ENCODE peak calls at places on chromosomes 4 and X, in eight cellular contexts. K is HFF-Myc, R is brain microvascular endothelial cell, W is heart left ventricle, N is Panc1, C is MM.1S, U is tibial nerve, L is mucosa of descending colon. B is an unnamed sample.

GRCh38 chrX:52979993-52980392 is 21.7 kb upstream of the FAM156A start:
- DNase-seq in K (no peak), R (no peak), W (no peak), N (no peak), C (no peak), U (no peak), L (no peak), B (no peak)

GRCh38 chr4:147481577-147482109 is 746 bp downstream of the EDNRA start:
- DNase-seq in K (no peak), R (no peak), W (no peak), N (no peak), C (no peak), U (no peak), L (no peak), B (no peak)

GRCh38 chr4:80015407-80016189 is 57.4 kb downstream of the ANTXR2 start:
- DNase-seq in K (no peak), R (no peak), W (no peak), N (no peak), C (no peak), U (no peak), L (no peak), B (no peak)

GRCh38 chrX:84186603-84187358 is 1.2 kb downstream of the RPS6KA6 start:
- DNase-seq in K (no peak), R (no peak), W (no peak), N (no peak), C (peak), U (no peak), L (peak), B (no peak)

GRCh38 chrX:40644821-40645358 is 2.5 kb downstream of the CXorf38 start:
- DNase-seq in K (peak), R (peak), W (no peak), N (no peak), C (peak), U (peak), L (peak), B (no peak)

GRCh38 chrX:12441376-12442128 is 303.3 kb downstream of the FRMPD4 start:
- DNase-seq in K (peak), R (peak), W (no peak), N (no peak), C (no peak), U (no peak), L (no peak), B (no peak)

GRCh38 chr4:68368566-68369473 is 18.9 kb upstream of the YTHDC1 start:
- DNase-seq in K (no peak), R (peak), W (no peak), N (no peak), C (no peak), U (no peak), L (no peak), B (no peak)

GRCh38 chrX:31500920-31501319 is 429.1 kb upstream of the FTHL17 start:
- DNase-seq in K (no peak), R (peak), W (no peak), N (no peak), C (peak), U (no peak), L (no peak), B (no peak)

GRCh38 chrX:133418588-133418987 is 3.3 kb upstream of the GPC4 start:
- DNase-seq in K (no peak), R (no peak), W (no peak), N (no peak), C (no peak), U (no peak), L (no peak), B (no peak)

GRCh38 chr4:151957163-151957562 is 196.4 kb upstream of the GATB start:
- DNase-seq in K (no peak), R (peak), W (no peak), N (no peak), C (no peak), U (no peak), L (no peak), B (no peak)

GRCh38 chrX:2370436-2370835 is 130.3 kb downstream of the DHRSX start:
- DNase-seq in K (no peak), R (no peak), W (no peak), N (no peak), C (no peak), U (no peak), L (no peak), B (no peak)

GRCh38 chrX:40845331-40845911 is 110.1 kb upstream of the MED14 start:
- DNase-seq in K (peak), R (peak), W (no peak), N (no peak), C (no peak), U (no peak), L (no peak), B (no peak)

GRCh38 chrX:13721819-13722527 is 12.4 kb downstream of the TRAPPC2 start:
- DNase-seq in K (no peak), R (peak), W (no peak), N (no peak), C (no peak), U (no peak), L (no peak), B (peak)

GRCh38 chr4:33941854-33942253 is 2302.5 kb downstream of the ARAP2 start:
- DNase-seq in K (no peak), R (no peak), W (no peak), N (no peak), C (no peak), U (no peak), L (no peak), B (no peak)

GRCh38 chrX:93319604-93320003 is 353.8 kb downstream of the NAP1L3 start:
- DNase-seq in K (no peak), R (no peak), W (no peak), N (no peak), C (no peak), U (no peak), L (no peak), B (no peak)

GRCh38 chr4:47705326-47705981 is 132.4 kb downstream of the CORIN start:
- DNase-seq in K (no peak), R (no peak), W (no peak), N (no peak), C (peak), U (no peak), L (no peak), B (no peak)

GRCh38 chrX:129496625-129497024 is 26.7 kb downstream of the SMARCA1 start:
- DNase-seq in K (no peak), R (no peak), W (no peak), N (no peak), C (no peak), U (no peak), L (no peak), B (no peak)

GRCh38 chr4:158065176-158065575 is 107.6 kb downstream of the GASK1B start:
- DNase-seq in K (no peak), R (no peak), W (no peak), N (no peak), C (no peak), U (no peak), L (no peak), B (no peak)

GRCh38 chr4:58191086-58191485 is 1080.9 kb upstream of the IGFBP7 start:
- DNase-seq in K (no peak), R (no peak), W (no peak), N (no peak), C (no peak), U (no peak), L (no peak), B (no peak)

GRCh38 chr4:110059556-110060191 is 138.7 kb downstream of the ELOVL6 start:
- DNase-seq in K (peak), R (no peak), W (no peak), N (no peak), C (peak), U (no peak), L (no peak), B (peak)

GRCh38 chr4:40432504-40432903 is 97.4 kb downstream of the CHRNA9 start:
- DNase-seq in K (no peak), R (no peak), W (no peak), N (no peak), C (no peak), U (no peak), L (no peak), B (no peak)

GRCh38 chrX:30652527-30653414 is 452 bp upstream of the GK start:
- DNase-seq in K (no peak), R (peak), W (peak), N (no peak), C (peak), U (peak), L (peak), B (peak)

GRCh38 chrX:150502979-150503897 is 65.2 kb upstream of the MTM1 start:
- DNase-seq in K (no peak), R (no peak), W (no peak), N (no peak), C (no peak), U (no peak), L (no peak), B (no peak)

GRCh38 chr4:81565137-81565870 is 93.6 kb upstream of the RASGEF1B start:
- DNase-seq in K (no peak), R (peak), W (peak), N (no peak), C (no peak), U (peak), L (peak), B (no peak)

GRCh38 chr4:86582453-86582852 is 11.7 kb upstream of the PTPN13 start:
- DNase-seq in K (no peak), R (no peak), W (no peak), N (no peak), C (no peak), U (no peak), L (no peak), B (peak)

GRCh38 chrX:119512145-119512800 is 44.0 kb downstream of the SLC25A5 start:
- DNase-seq in K (peak), R (peak), W (no peak), N (peak), C (peak), U (no peak), L (peak), B (no peak)
- TF ChIP-seq CTCF in K (peak), R (peak), W (peak), N (peak), C (peak), U (peak), L (no peak), B (peak)

GRCh38 chrX:37349131-37350033 is at the start of gene PRRG1:
- DNase-seq in K (no peak), R (peak), W (peak), N (peak), C (peak), U (peak), L (peak), B (peak)

GRCh38 chrX:37347420-37347819 is 1.7 kb upstream of the PRRG1 start:
- DNase-seq in K (no peak), R (peak), W (no peak), N (no peak), C (no peak), U (no peak), L (no peak), B (no peak)

GRCh38 chrX:37353646-37354045 is 4.5 kb downstream of the PRRG1 start:
- DNase-seq in K (no peak), R (no peak), W (no peak), N (no peak), C (no peak), U (no peak), L (no peak), B (no peak)

GRCh38 chrX:37350034-37350365 is 836 bp downstream of the PRRG1 start:
- DNase-seq in K (no peak), R (no peak), W (no peak), N (no peak), C (no peak), U (no peak), L (no peak), B (no peak)

DNA sequence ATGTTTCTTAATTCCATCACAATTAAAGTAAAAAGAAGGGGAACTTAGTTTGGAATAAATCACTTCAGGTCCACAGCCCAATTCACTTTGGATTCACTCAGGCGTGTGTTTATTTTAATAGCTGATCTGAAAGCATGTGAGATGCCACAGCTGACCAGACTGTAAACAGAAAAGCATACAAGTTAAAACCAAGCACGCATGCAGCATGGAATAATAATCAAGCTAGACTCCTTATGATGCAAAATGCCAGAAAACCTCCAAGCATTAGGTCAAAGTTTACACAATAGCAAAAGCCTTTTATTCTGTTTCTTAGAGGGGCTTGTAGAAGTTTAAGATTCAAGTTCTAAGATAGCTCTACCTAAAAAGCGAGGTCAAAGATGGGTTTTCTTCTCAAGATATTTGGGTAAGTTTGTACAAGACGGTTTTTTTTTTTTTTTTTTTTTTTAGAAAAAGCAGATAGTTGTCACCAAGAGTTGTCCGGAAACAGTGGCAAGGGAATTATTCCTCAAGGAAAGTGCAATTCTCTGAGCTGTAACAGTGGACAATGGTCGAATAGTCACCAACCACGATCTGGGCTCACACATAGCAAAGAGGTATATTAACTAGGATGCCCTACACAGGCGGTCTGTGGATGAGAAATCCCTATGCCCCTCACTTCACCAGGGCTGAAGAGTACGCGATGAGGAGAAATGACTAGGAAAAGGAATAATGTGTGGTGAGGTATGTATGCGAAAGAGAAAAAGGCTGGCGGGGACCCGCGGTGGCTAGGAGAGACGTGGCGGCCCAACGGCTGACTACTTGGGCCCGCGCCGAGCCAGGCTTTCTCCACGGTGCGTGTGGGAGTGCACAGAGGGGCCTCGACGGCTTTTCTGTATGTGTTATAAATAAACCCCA is 680 bp upstream of the PRRG1 start:
- DNase-seq in K (no peak), R (no peak), W (no peak), N (no peak), C (no peak), U (no peak), L (no peak), B (no peak)
- H3K4me3 ChIP-seq in K (peak), R (peak), W (peak), N (peak), C (no peak), U (peak), L (no peak), B (peak)

GRCh38 chr4:26300314-26301307 is 20.2 kb upstream of the RBPJ start:
- DNase-seq in K (no peak), R (no peak), W (no peak), N (no peak), C (no peak), U (no peak), L (no peak), B (no peak)
- TF ChIP-seq CTCF in K (no peak), R (no peak), W (no peak), N (no peak), C (no peak), U (no peak), L (no peak), B (no peak)

GRCh38 chr4:54440394-54441223 is 211.5 kb downstream of the PDGFRA start:
- DNase-seq in K (no peak), R (peak), W (no peak), N (no peak), C (peak), U (no peak), L (no peak), B (no peak)

DNA sequence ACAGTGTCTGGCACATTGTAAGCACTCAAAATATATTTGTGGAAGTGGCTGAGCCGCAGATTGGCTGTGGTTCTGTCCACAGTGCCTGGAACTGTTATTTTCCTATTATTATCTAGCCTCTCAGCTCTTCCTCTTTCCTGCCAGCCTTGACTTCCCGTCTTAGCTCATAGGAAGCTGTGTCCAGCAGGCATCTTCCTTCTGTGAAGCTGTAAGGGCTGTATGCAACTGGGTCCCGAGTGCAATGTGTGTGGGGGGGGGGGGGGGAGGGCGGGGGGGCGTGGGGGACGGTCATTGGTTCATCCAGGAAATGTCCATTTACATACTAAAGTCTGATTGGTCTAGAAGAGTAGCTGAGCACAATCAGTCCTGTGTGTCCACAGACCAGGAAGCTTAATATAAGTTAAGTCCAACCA is 210.7 kb downstream of the PDGFRA start:
- DNase-seq in K (peak), R (peak), W (no peak), N (no peak), C (no peak), U (no peak), L (no peak), B (peak)
- H3K4me3 ChIP-seq in K (no peak), R (peak), W (peak), N (no peak), C (no peak), U (no peak), L (no peak), B (no peak)

DNA sequence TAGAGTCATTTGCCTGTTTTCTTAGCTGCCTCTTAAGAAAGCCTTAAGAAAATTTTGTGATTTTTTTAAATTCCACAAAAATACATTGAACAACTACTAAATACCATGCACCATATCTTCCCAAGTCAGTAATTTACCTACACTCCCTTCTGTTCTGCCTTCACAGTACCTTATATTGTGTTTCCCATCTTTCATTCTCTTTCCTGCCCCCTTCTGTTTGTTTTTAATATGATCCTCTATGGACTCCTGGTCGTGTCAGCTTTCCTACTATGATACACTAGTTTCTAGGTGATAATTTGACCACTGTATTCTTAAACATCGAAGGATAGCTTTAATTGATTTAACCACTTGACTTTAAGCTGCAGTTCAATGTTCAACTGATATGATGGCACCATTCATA is 297.7 kb upstream of the HAND2 start:
- DNase-seq in K (no peak), R (no peak), W (no peak), N (no peak), C (no peak), U (no peak), L (no peak), B (no peak)
- TF ChIP-seq CTCF in K (no peak), R (no peak), W (peak), N (no peak), C (peak), U (no peak), L (no peak), B (peak)

GRCh38 chr4:143358923-143359694 is 22.4 kb downstream of the GAB1 start:
- DNase-seq in K (peak), R (peak), W (no peak), N (no peak), C (peak), U (no peak), L (peak), B (peak)
- H3K4me3 ChIP-seq in K (no peak), R (no peak), W (no peak), N (no peak), C (peak), U (no peak), L (no peak), B (peak)

GRCh38 chrX:49165901-49166881 is 3.6 kb downstream of the MAGIX start:
- DNase-seq in K (no peak), R (peak), W (peak), N (peak), C (peak), U (peak), L (peak), B (no peak)
- TF ChIP-seq CTCF in K (peak), R (peak), W (peak), N (peak), C (peak), U (peak), L (no peak), B (no peak)

GRCh38 chrX:317424-318067 is 1.1 kb downstream of the GTPBP6 start:
- DNase-seq in K (no peak), R (no peak), W (no peak), N (peak), C (no peak), U (no peak), L (no peak), B (no peak)

GRCh38 chrX:319579-320125 is 1.1 kb upstream of the GTPBP6 start:
- DNase-seq in K (no peak), R (no peak), W (peak), N (no peak), C (no peak), U (no peak), L (peak), B (no peak)

GRCh38 chrX:320126-320783 is 1.7 kb upstream of the GTPBP6 start:
- DNase-seq in K (no peak), R (no peak), W (peak), N (no peak), C (no peak), U (no peak), L (peak), B (no peak)

GRCh38 chrX:318068-318738 is 393 bp downstream of the GTPBP6 start:
- DNase-seq in K (peak), R (peak), W (peak), N (peak), C (peak), U (peak), L (peak), B (peak)

GRCh38 chrX:318739-319578 is at the start of gene GTPBP6:
- DNase-seq in K (peak), R (peak), W (peak), N (peak), C (peak), U (peak), L (peak), B (peak)
- H3K4me3 ChIP-seq in K (peak), R (peak), W (peak), N (peak), C (peak), U (peak), L (peak), B (peak)

GRCh38 chr4:17664755-17665154 is 50.3 kb downstream of the MED28 start:
- DNase-seq in K (no peak), R (no peak), W (no peak), N (no peak), C (no peak), U (no peak), L (no peak), B (no peak)
- TF ChIP-seq CTCF in K (no peak), R (no peak), W (no peak), N (no peak), C (no peak), U (no peak), L (no peak), B (no peak)